ENCODE peak calls at places on chromosomes 13 and 19, in six cellular contexts. I is ELR, R is aorta, A is NCI-H187, X is non-pigmented ciliary epithelial cell, O is neural progenitor cell. Z is an unnamed sample.
A peak's percentile ranks its signal among the peaks of the same experiment; 100 is the strongest.

GRCh38 chr13:59774511-59774911 is 389.2 kb downstream of the DIAPH3 start:
- DNase-seq in X (peak; percentile 71), O (peak; percentile 14), I (peak; percentile 66), R (no peak), A (no peak), Z (no peak)

GRCh38 chr19:1181606-1182005 is 7.5 kb upstream of the SBNO2 start:
- DNase-seq in X (no peak), A (no peak), I (no peak), O (no peak), R (no peak), Z (peak; percentile 43)

GRCh38 chr13:47708386-47708785 is 292.7 kb downstream of the SUCLA2 start:
- DNase-seq in R (no peak), A (no peak), X (peak; percentile 20), I (peak; percentile 59), O (no peak), Z (no peak)

GRCh38 chr13:32889986-32890565 is 126.1 kb upstream of the KL start:
- DNase-seq in R (no peak), X (no peak), I (peak; percentile 32), O (no peak), A (no peak), Z (no peak)

GRCh38 chr19:1248454-1249297 is at the start of gene MIDN:
- DNase-seq in I (peak; percentile 90), O (peak; percentile 90), R (peak; percentile 95), A (peak; percentile 74), X (no peak), Z (peak; percentile 95)

GRCh38 chr19:14061081-14061749 is 661 bp downstream of the PALM3 start:
- DNase-seq in O (no peak), I (no peak), R (no peak), A (no peak), X (no peak), Z (no peak)

GRCh38 chr13:95357875-95358274 is 56.6 kb upstream of the ABCC4 start:
- DNase-seq in A (no peak), O (peak; percentile 35), R (no peak), I (no peak), X (no peak), Z (no peak)

GRCh38 chr13:34993470-34993869 is 51.4 kb downstream of the NBEA start:
- DNase-seq in I (peak; percentile 37), O (no peak), R (no peak), A (no peak), X (peak; percentile 8), Z (no peak)

GRCh38 chr13:35814573-35814972 is 316.6 kb downstream of the DCLK1 start:
- DNase-seq in X (no peak), O (no peak), R (no peak), I (no peak), A (no peak), Z (no peak)

GRCh38 chr13:69556540-69557196 is 551.0 kb upstream of the ATXN8OS start:
- DNase-seq in O (no peak), A (no peak), X (no peak), R (no peak), I (no peak), Z (no peak)

GRCh38 chr13:27022571-27023311 is 148.9 kb downstream of the USP12 start:
- DNase-seq in X (no peak), A (no peak), R (no peak), I (peak; percentile 56), O (no peak), Z (no peak)

GRCh38 chr13:73473016-73473415 is 414.2 kb downstream of the KLF5 start:
- DNase-seq in A (no peak), I (no peak), X (no peak), O (no peak), R (no peak), Z (no peak)

GRCh38 chr19:44890366-44891015 is 563 bp upstream of the TOMM40 start:
- DNase-seq in A (peak; percentile 100), R (peak; percentile 100), O (no peak), X (peak; percentile 99), I (peak; percentile 100), Z (no peak)

GRCh38 chr19:30529876-30530275 is 157.7 kb downstream of the ZNF536 start:
- DNase-seq in X (no peak), R (no peak), O (no peak), A (no peak), I (no peak), Z (no peak)

GRCh38 chr13:56773148-56773547 is 367.6 kb upstream of the PRR20A start:
- DNase-seq in X (no peak), O (no peak), I (no peak), A (no peak), R (no peak), Z (no peak)

GRCh38 chr13:104522235-104523072 is 1456.2 kb upstream of the SLC10A2 start:
- DNase-seq in A (no peak), X (no peak), I (no peak), R (no peak), O (no peak), Z (no peak)

GRCh38 chr19:35559281-35559659 is 4.2 kb downstream of the ATP4A start:
- DNase-seq in X (no peak), A (no peak), I (no peak), O (peak; percentile 31), R (peak; percentile 63), Z (no peak)

GRCh38 chr13:79711631-79712030 is 230.7 kb downstream of the NDFIP2 start:
- DNase-seq in X (no peak), O (no peak), R (no peak), I (no peak), A (no peak), Z (no peak)

GRCh38 chr19:9070066-9070465 is 16.8 kb upstream of the OR1M1 start:
- DNase-seq in I (no peak), R (no peak), O (peak; percentile 86), A (no peak), X (no peak), Z (no peak)

GRCh38 chr13:42486711-42487198 is 87.2 kb upstream of the TNFSF11 start:
- DNase-seq in X (peak; percentile 88), R (no peak), A (no peak), I (peak; percentile 90), O (no peak), Z (no peak)